ENCODE peak calls at places on chromosomes 6 and 20, in seven cellular contexts. G is A549, L is K562, E is IMR-90, F is H1, T is SK-N-SH, X is GM12878. Y is an unnamed sample.

GRCh38 chr6:113350521-113350920 is 506.6 kb upstream of the MARCKS start:
- DNase-seq in G (no peak), L (no peak), E (peak), F (no peak), T (no peak), X (no peak), Y (no peak)

GRCh38 chr6:169962604-169963469 is 211.4 kb downstream of the ERMARD start:
- DNase-seq in G (no peak), L (no peak), E (no peak), F (peak), T (peak), X (no peak), Y (no peak)

GRCh38 chr20:49032455-49032854 is 13.7 kb upstream of the CSE1L start:
- DNase-seq in G (no peak), L (no peak), E (no peak), F (no peak), T (no peak), X (no peak), Y (no peak)

GRCh38 chr6:1231941-1232340 is 80.0 kb upstream of the FOXQ1 start:
- DNase-seq in G (no peak), L (no peak), E (no peak), F (no peak), T (no peak), X (no peak), Y (no peak)

GRCh38 chr20:23147964-23148720 is 62.0 kb upstream of the CD93 start:
- DNase-seq in G (peak), L (peak), E (peak), F (no peak), T (no peak), X (peak), Y (peak)

GRCh38 chr6:111769365-111770127 is 103.7 kb downstream of the FYN start:
- DNase-seq in G (no peak), L (no peak), E (no peak), F (no peak), T (no peak), X (no peak), Y (no peak)

GRCh38 chr6:2848851-2849250 is 7.2 kb upstream of the SERPINB1 start:
- DNase-seq in G (no peak), L (peak), E (no peak), F (no peak), T (no peak), X (no peak), Y (no peak)

GRCh38 chr6:82211326-82211725 is 36.2 kb downstream of the IBTK start:
- DNase-seq in G (no peak), L (no peak), E (no peak), F (no peak), T (no peak), X (no peak), Y (no peak)

GRCh38 chr6:112019619-112020018 is 34.3 kb upstream of the CCN6 start:
- DNase-seq in G (no peak), L (no peak), E (no peak), F (no peak), T (no peak), X (no peak), Y (no peak)

GRCh38 chr20:61699184-61700066 is 366.3 kb downstream of the TAF4 start:
- DNase-seq in G (no peak), L (no peak), E (no peak), F (no peak), T (peak), X (no peak), Y (no peak)

GRCh38 chr20:49354673-49355072 is 76.8 kb upstream of the ZNFX1 start:
- DNase-seq in G (no peak), L (no peak), E (no peak), F (no peak), T (no peak), X (no peak), Y (no peak)

GRCh38 chr20:34874094-34874654 is 1.5 kb upstream of the GGT7 start:
- DNase-seq in G (peak), L (peak), E (peak), F (peak), T (peak), X (peak), Y (peak)

GRCh38 chr6:137761072-137761471 is 106.0 kb upstream of the TNFAIP3 start:
- DNase-seq in G (no peak), L (no peak), E (no peak), F (no peak), T (no peak), X (no peak), Y (no peak)

GRCh38 chr6:24994812-24995211 is 59.1 kb upstream of the RIPOR2 start:
- DNase-seq in G (no peak), L (no peak), E (no peak), F (no peak), T (no peak), X (no peak), Y (no peak)

GRCh38 chr6:24988562-24988961 is 52.8 kb upstream of the RIPOR2 start:
- DNase-seq in G (no peak), L (no peak), E (no peak), F (no peak), T (no peak), X (no peak), Y (no peak)

GRCh38 chr6:24990227-24990843 is 54.6 kb upstream of the RIPOR2 start:
- DNase-seq in G (no peak), L (no peak), E (peak), F (no peak), T (no peak), X (no peak), Y (no peak)

GRCh38 chr6:24990944-24991747 is 55.4 kb upstream of the RIPOR2 start:
- DNase-seq in G (no peak), L (no peak), E (no peak), F (no peak), T (no peak), X (no peak), Y (no peak)

GRCh38 chr6:24991748-24992467 is 56.1 kb upstream of the RIPOR2 start:
- DNase-seq in G (peak), L (peak), E (peak), F (no peak), T (peak), X (peak), Y (peak)
- TF ChIP-seq RAD21 in G (peak), L (peak), E (peak), F (peak), T (peak), X (peak), Y (peak)

GRCh38 chr20:4412216-4412615 is 309.5 kb upstream of the PRND start:
- DNase-seq in G (no peak), L (no peak), E (no peak), F (no peak), T (no peak), X (no peak), Y (no peak)
- TF ChIP-seq RAD21 in G (no peak), L (no peak), E (no peak), F (no peak), T (no peak), X (no peak), Y (no peak)

GRCh38 chr6:131923356-131923755 is 27.8 kb downstream of the CCN2 start:
- DNase-seq in G (no peak), L (peak), E (peak), F (peak), T (peak), X (no peak), Y (peak)
- TF ChIP-seq RAD21 in G (peak), L (peak), E (peak), F (peak), T (peak), X (peak), Y (peak)

GRCh38 chr20:31721408-31722332 is 998 bp downstream of the BCL2L1 start:
- DNase-seq in G (no peak), L (peak), E (no peak), F (no peak), T (no peak), X (no peak), Y (no peak)

GRCh38 chr20:31722388-31723281 is at the start of gene BCL2L1:
- DNase-seq in G (peak), L (peak), E (peak), F (peak), T (peak), X (no peak), Y (peak)

GRCh38 chr20:31719644-31720485 is 2.8 kb downstream of the BCL2L1 start:
- DNase-seq in G (peak), L (peak), E (no peak), F (no peak), T (no peak), X (no peak), Y (no peak)

GRCh38 chr20:31718952-31719643 is 3.6 kb downstream of the BCL2L1 start:
- DNase-seq in G (no peak), L (peak), E (no peak), F (no peak), T (no peak), X (no peak), Y (no peak)

GRCh38 chr20:31720486-31721407 is 1.9 kb downstream of the BCL2L1 start:
- DNase-seq in G (no peak), L (peak), E (no peak), F (no peak), T (no peak), X (no peak), Y (no peak)
- TF ChIP-seq RAD21 in G (no peak), L (no peak), E (no peak), F (no peak), T (no peak), X (no peak), Y (no peak)

GRCh38 chr20:55632592-55632991 is 372.7 kb downstream of the CBLN4 start:
- DNase-seq in G (no peak), L (no peak), E (no peak), F (peak), T (no peak), X (no peak), Y (no peak)
- TF ChIP-seq RAD21 in G (no peak), L (no peak), E (no peak), F (peak), T (peak), X (no peak), Y (no peak)

DNA sequence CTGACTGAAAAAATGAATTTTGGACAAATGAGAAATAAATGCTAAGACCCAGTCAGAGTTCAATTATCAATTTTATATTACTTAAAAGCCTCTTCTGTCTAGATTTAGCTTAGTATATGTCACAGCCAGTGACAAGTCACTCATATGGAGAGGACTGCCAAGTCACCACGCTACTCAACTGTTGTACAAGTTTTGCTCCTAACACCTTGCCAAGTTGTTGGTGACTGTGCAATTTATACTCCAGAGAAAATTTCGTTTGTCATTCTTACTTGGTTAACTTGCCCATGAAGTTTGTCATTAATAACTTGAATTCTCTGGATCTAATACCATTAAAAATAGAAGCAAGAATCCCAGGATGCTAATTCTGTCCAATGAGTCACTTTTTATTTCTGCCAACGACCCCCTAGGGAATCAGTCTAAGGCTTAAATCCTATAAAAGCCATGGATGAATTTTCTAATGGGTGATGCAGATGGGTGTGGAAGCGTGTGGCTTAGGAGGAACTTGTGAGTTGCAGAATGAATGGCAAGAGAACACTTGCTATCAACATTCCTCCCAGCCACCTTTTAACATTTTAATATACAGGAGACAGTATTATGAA is 30.4 kb upstream of the FBXO30 start:
- DNase-seq in G (no peak), L (peak), E (no peak), F (no peak), T (no peak), X (no peak), Y (no peak)
- TF ChIP-seq RAD21 in G (no peak), L (no peak), E (no peak), F (no peak), T (no peak), X (no peak), Y (no peak)

GRCh38 chr6:28089054-28089453 is 8.7 kb downstream of the ZNF165 start:
- DNase-seq in G (no peak), L (no peak), E (no peak), F (no peak), T (no peak), X (no peak), Y (no peak)

GRCh38 chr6:28090902-28091586 is 10.7 kb downstream of the ZNF165 start:
- DNase-seq in G (no peak), L (no peak), E (no peak), F (no peak), T (peak), X (no peak), Y (no peak)
- TF ChIP-seq RAD21 in G (no peak), L (no peak), E (no peak), F (no peak), T (no peak), X (no peak), Y (no peak)

GRCh38 chr6:46421239-46421638 is 70.0 kb downstream of the RCAN2 start:
- DNase-seq in G (no peak), L (no peak), E (no peak), F (no peak), T (no peak), X (no peak), Y (no peak)
- TF ChIP-seq RAD21 in G (no peak), L (no peak), E (no peak), F (no peak), T (no peak), X (no peak), Y (peak)

DNA sequence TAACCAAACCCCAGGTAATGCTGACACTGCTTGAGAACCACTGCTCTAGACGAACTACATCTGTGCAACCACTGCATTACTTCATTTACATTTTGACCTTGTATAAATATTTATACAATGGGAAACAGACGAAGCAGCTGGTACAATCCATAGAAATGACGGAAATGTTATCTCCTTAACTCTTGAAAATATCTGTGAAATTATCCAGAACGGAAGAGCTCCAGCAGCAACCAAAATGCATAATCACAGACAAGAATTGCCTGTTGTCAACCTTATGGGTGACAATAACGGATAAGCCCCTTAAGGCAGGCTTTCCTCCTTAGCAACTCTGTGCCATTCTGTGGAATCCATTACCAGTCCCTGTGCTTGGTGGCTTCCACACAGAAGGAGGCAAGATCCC is 115.4 kb downstream of the DTNBP1 start:
- DNase-seq in G (no peak), L (no peak), E (peak), F (no peak), T (peak), X (no peak), Y (no peak)
- TF ChIP-seq RAD21 in G (no peak), L (no peak), E (no peak), F (no peak), T (no peak), X (no peak), Y (no peak)

GRCh38 chr6:29702519-29703103 is 20.6 kb upstream of the HLA-F start:
- DNase-seq in G (peak), L (peak), E (no peak), F (peak), T (peak), X (no peak), Y (peak)
- TF ChIP-seq RAD21 in G (peak), L (peak), E (peak), F (peak), T (peak), X (peak), Y (peak)